ENCODE peak calls at places on chromosomes 11 and 22, in eight cellular contexts. One of them, this sample, is unnamed.

GRCh38 chr11:9030601-9031000 is 26.8 kb upstream of the NRIP3 start:
- DNase-seq in HCT116: no peak
- DNase-seq in body of pancreas: no peak
- DNase-seq in NT2/D1: no peak
- DNase-seq in tibial artery: no peak
- DNase-seq in left ventricle myocardium inferior: no peak
- DNase-seq in heart right ventricle: no peak
- DNase-seq in brain microvascular endothelial cell: no peak
- DNase-seq in this sample: no peak

GRCh38 chr11:859394-860131 is 16.9 kb downstream of the TSPAN4 start:
- DNase-seq in NT2/D1: no peak
- DNase-seq in HCT116: no peak
- DNase-seq in left ventricle myocardium inferior: peak; percentile 81
- DNase-seq in body of pancreas: peak; percentile 82
- DNase-seq in tibial artery: no peak
- DNase-seq in brain microvascular endothelial cell: peak; percentile 84
- DNase-seq in heart right ventricle: peak; percentile 84
- DNase-seq in this sample: peak; percentile 74

GRCh38 chr11:14529933-14530332 is 9.7 kb upstream of the PSMA1 start:
- DNase-seq in left ventricle myocardium inferior: no peak
- DNase-seq in tibial artery: no peak
- DNase-seq in HCT116: no peak
- DNase-seq in brain microvascular endothelial cell: no peak
- DNase-seq in body of pancreas: no peak
- DNase-seq in heart right ventricle: no peak
- DNase-seq in NT2/D1: no peak
- DNase-seq in this sample: no peak

GRCh38 chr22:48496987-48497650 is 1330.6 kb downstream of the BRD1 start:
- DNase-seq in left ventricle myocardium inferior: peak; percentile 2
- DNase-seq in HCT116: no peak
- DNase-seq in tibial artery: no peak
- DNase-seq in brain microvascular endothelial cell: no peak
- DNase-seq in body of pancreas: no peak
- DNase-seq in heart right ventricle: no peak
- DNase-seq in NT2/D1: no peak
- DNase-seq in this sample: peak; percentile 75

GRCh38 chr11:27274854-27275395 is 88.1 kb downstream of the CCDC34 start:
- DNase-seq in HCT116: no peak
- DNase-seq in heart right ventricle: no peak
- DNase-seq in body of pancreas: no peak
- DNase-seq in left ventricle myocardium inferior: no peak
- DNase-seq in tibial artery: no peak
- DNase-seq in brain microvascular endothelial cell: no peak
- DNase-seq in NT2/D1: no peak
- DNase-seq in this sample: no peak

GRCh38 chr11:102244681-102245409 is 72.4 kb upstream of the BIRC3 start:
- DNase-seq in brain microvascular endothelial cell: peak; percentile 84
- DNase-seq in NT2/D1: no peak
- DNase-seq in heart right ventricle: no peak
- DNase-seq in tibial artery: no peak
- DNase-seq in HCT116: peak; percentile 53
- DNase-seq in body of pancreas: no peak
- DNase-seq in left ventricle myocardium inferior: no peak
- DNase-seq in this sample: no peak

GRCh38 chr11:706439-706956 is 467 bp downstream of the EPS8L2 start:
- DNase-seq in HCT116: no peak
- DNase-seq in tibial artery: no peak
- DNase-seq in brain microvascular endothelial cell: no peak
- DNase-seq in NT2/D1: no peak
- DNase-seq in heart right ventricle: no peak
- DNase-seq in left ventricle myocardium inferior: no peak
- DNase-seq in body of pancreas: peak; percentile 69
- DNase-seq in this sample: peak; percentile 82

GRCh38 chr22:46079861-46080821 is 70.2 kb upstream of the PPARA start:
- DNase-seq in brain microvascular endothelial cell: no peak
- DNase-seq in NT2/D1: no peak
- DNase-seq in HCT116: no peak
- DNase-seq in tibial artery: peak; percentile 87
- DNase-seq in heart right ventricle: peak; percentile 74
- DNase-seq in left ventricle myocardium inferior: peak; percentile 75
- DNase-seq in body of pancreas: peak; percentile 76
- DNase-seq in this sample: no peak

GRCh38 chr11:126484266-126484665 is 128.8 kb downstream of the ST3GAL4 start:
- DNase-seq in tibial artery: no peak
- DNase-seq in body of pancreas: no peak
- DNase-seq in NT2/D1: no peak
- DNase-seq in HCT116: no peak
- DNase-seq in brain microvascular endothelial cell: no peak
- DNase-seq in left ventricle myocardium inferior: no peak
- DNase-seq in heart right ventricle: no peak
- DNase-seq in this sample: no peak

GRCh38 chr11:109039611-109040010 is 374.7 kb downstream of the DDX10 start:
- DNase-seq in tibial artery: no peak
- DNase-seq in heart right ventricle: no peak
- DNase-seq in HCT116: no peak
- DNase-seq in left ventricle myocardium inferior: no peak
- DNase-seq in body of pancreas: no peak
- DNase-seq in brain microvascular endothelial cell: no peak
- DNase-seq in NT2/D1: no peak
- DNase-seq in this sample: no peak

GRCh38 chr11:103545551-103545950 is 436.3 kb downstream of the DYNC2H1 start:
- DNase-seq in tibial artery: no peak
- DNase-seq in brain microvascular endothelial cell: no peak
- DNase-seq in NT2/D1: no peak
- DNase-seq in left ventricle myocardium inferior: no peak
- DNase-seq in heart right ventricle: no peak
- DNase-seq in HCT116: no peak
- DNase-seq in body of pancreas: no peak
- DNase-seq in this sample: no peak

GRCh38 chr11:68890490-68891231 is 13.0 kb downstream of the MRPL21 start:
- DNase-seq in HCT116: no peak
- DNase-seq in NT2/D1: no peak
- DNase-seq in tibial artery: peak; percentile 92
- DNase-seq in left ventricle myocardium inferior: peak; percentile 90
- DNase-seq in heart right ventricle: peak; percentile 88
- DNase-seq in brain microvascular endothelial cell: peak; percentile 94
- DNase-seq in body of pancreas: peak; percentile 78
- DNase-seq in this sample: no peak

GRCh38 chr11:111427471-111427912 is 48.4 kb upstream of the POU2AF1 start:
- DNase-seq in tibial artery: no peak
- DNase-seq in NT2/D1: no peak
- DNase-seq in HCT116: no peak
- DNase-seq in heart right ventricle: no peak
- DNase-seq in brain microvascular endothelial cell: no peak
- DNase-seq in body of pancreas: peak; percentile 48
- DNase-seq in left ventricle myocardium inferior: no peak
- DNase-seq in this sample: no peak

GRCh38 chr11:2200957-2201519 is 29.4 kb upstream of the TH start:
- DNase-seq in HCT116: no peak
- DNase-seq in NT2/D1: no peak
- DNase-seq in body of pancreas: no peak
- DNase-seq in brain microvascular endothelial cell: no peak
- DNase-seq in left ventricle myocardium inferior: no peak
- DNase-seq in tibial artery: no peak
- DNase-seq in heart right ventricle: no peak
- DNase-seq in this sample: no peak

GRCh38 chr11:2197771-2198520 is 26.3 kb upstream of the TH start:
- DNase-seq in body of pancreas: no peak
- DNase-seq in left ventricle myocardium inferior: no peak
- DNase-seq in tibial artery: no peak
- DNase-seq in NT2/D1: no peak
- DNase-seq in HCT116: no peak
- DNase-seq in heart right ventricle: peak; percentile 4
- DNase-seq in brain microvascular endothelial cell: no peak
- DNase-seq in this sample: no peak

GRCh38 chr11:2200536-2200935 is 28.9 kb upstream of the TH start:
- DNase-seq in tibial artery: no peak
- DNase-seq in left ventricle myocardium inferior: no peak
- DNase-seq in NT2/D1: no peak
- DNase-seq in HCT116: no peak
- DNase-seq in heart right ventricle: no peak
- DNase-seq in body of pancreas: no peak
- DNase-seq in brain microvascular endothelial cell: no peak
- DNase-seq in this sample: no peak

GRCh38 chr11:2198621-2199365 is 27.2 kb upstream of the TH start:
- DNase-seq in brain microvascular endothelial cell: no peak
- DNase-seq in body of pancreas: no peak
- DNase-seq in tibial artery: no peak
- DNase-seq in left ventricle myocardium inferior: no peak
- DNase-seq in NT2/D1: no peak
- DNase-seq in HCT116: no peak
- DNase-seq in heart right ventricle: peak; percentile 3
- DNase-seq in this sample: no peak

DNA sequence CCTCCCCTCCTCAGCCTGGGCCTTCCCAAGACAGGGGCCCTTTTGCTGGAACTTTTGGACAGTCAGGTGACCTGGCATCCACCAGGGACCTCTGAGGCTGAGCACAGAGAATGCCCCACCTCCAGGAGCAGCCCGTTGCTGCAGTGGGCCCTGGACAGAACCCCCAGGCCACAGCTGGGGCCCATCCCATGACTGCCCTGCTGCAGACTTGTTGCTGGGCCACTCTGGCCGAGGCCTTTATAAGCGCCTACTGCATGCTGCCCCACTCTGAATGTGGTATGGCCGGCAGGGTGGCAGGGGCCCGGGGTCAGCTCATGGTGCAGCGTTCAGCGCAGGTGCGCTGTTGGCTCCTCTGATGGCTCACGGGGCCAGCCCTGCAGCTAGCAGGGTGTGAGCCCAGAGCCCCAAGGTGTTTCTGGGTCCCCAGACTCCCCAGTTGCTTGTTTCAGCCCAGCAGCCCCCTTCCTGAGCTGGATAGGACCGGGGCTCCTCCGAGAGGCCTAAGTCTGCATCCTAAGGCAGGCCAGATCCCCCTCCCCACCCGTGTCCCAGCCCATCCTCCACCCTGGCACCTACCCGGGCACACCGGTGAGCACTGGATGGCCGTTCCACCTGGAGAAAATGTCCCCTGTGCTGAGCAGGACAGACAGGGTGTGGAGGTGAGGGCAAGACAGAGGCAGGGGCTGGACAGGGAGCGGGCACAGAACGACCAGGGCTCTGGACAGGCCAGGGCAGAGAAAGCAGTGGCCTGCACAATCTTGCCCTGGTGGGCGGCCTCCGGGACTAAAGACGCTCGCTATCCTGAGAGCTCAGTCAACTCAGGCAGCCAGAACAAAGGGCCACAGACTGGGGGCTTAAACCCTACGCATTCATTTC is 28.1 kb upstream of the TH start:
- DNase-seq in brain microvascular endothelial cell: no peak
- DNase-seq in left ventricle myocardium inferior: no peak
- DNase-seq in heart right ventricle: no peak
- DNase-seq in NT2/D1: no peak
- DNase-seq in HCT116: no peak
- DNase-seq in body of pancreas: no peak
- DNase-seq in tibial artery: no peak
- DNase-seq in this sample: no peak
- H3K36me3 ChIP-seq in brain microvascular endothelial cell: no peaks in the 10 kb centered on the region
- H3K36me3 ChIP-seq in left ventricle myocardium inferior: no peaks in the 10 kb centered on the region
- H3K36me3 ChIP-seq in heart right ventricle: no peaks in the 10 kb centered on the region
- H3K36me3 ChIP-seq in NT2/D1: no peaks in the 10 kb centered on the region
- H3K36me3 ChIP-seq in HCT116: no peaks in the 10 kb centered on the region
- H3K36me3 ChIP-seq in body of pancreas: no peaks in the 10 kb centered on the region
- H3K36me3 ChIP-seq in tibial artery: no peaks in the 10 kb centered on the region
- H3K36me3 ChIP-seq in this sample: no peaks in the 10 kb centered on the region

GRCh38 chr22:29536411-29536810 is 17.1 kb downstream of the THOC5 start:
- DNase-seq in heart right ventricle: no peak
- DNase-seq in body of pancreas: no peak
- DNase-seq in HCT116: no peak
- DNase-seq in tibial artery: no peak
- DNase-seq in brain microvascular endothelial cell: no peak
- DNase-seq in left ventricle myocardium inferior: no peak
- DNase-seq in NT2/D1: no peak
- DNase-seq in this sample: no peak

GRCh38 chr22:29528144-29528543 is 25.4 kb downstream of the THOC5 start:
- DNase-seq in tibial artery: no peak
- DNase-seq in body of pancreas: no peak
- DNase-seq in HCT116: no peak
- DNase-seq in brain microvascular endothelial cell: no peak
- DNase-seq in left ventricle myocardium inferior: no peak
- DNase-seq in NT2/D1: no peak
- DNase-seq in heart right ventricle: no peak
- DNase-seq in this sample: no peak

DNA sequence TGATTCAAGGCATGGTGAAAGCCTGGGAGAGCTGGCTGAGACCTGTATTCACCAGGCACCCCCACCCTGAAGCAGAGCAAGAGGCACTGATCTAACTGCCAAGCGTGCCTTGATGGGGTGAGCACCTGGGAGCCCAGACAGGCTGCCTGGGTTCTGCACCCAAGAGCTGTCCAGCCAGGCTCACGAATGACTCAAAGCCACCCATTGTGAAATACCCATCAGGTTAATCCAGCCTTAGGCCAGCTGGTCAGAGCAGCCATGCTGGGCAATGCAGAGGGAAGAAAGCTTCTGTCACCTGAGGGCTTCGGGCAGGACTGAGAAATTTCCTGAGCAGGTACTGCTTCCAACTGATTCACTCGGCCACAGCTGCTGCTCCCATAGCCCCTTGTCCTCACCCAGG is 22.1 kb downstream of the THOC5 start:
- DNase-seq in tibial artery: no peak
- DNase-seq in NT2/D1: no peak
- DNase-seq in HCT116: no peak
- DNase-seq in brain microvascular endothelial cell: no peak
- DNase-seq in heart right ventricle: no peak
- DNase-seq in left ventricle myocardium inferior: no peak
- DNase-seq in body of pancreas: no peak
- DNase-seq in this sample: no peak
- H3K36me3 ChIP-seq in tibial artery: peaks cover 96% of the 10 kb centered on the region
- H3K36me3 ChIP-seq in NT2/D1: peaks cover 73% of the 10 kb centered on the region
- H3K36me3 ChIP-seq in HCT116: peaks cover 71% of the 10 kb centered on the region
- H3K36me3 ChIP-seq in brain microvascular endothelial cell: peaks cover 80% of the 10 kb centered on the region
- H3K36me3 ChIP-seq in heart right ventricle: peaks cover 7% of the 10 kb centered on the region
- H3K36me3 ChIP-seq in left ventricle myocardium inferior: peaks cover 98% of the 10 kb centered on the region
- H3K36me3 ChIP-seq in body of pancreas: no peaks in the 10 kb centered on the region
- H3K36me3 ChIP-seq in this sample: peaks cover 28% of the 10 kb centered on the region

DNA sequence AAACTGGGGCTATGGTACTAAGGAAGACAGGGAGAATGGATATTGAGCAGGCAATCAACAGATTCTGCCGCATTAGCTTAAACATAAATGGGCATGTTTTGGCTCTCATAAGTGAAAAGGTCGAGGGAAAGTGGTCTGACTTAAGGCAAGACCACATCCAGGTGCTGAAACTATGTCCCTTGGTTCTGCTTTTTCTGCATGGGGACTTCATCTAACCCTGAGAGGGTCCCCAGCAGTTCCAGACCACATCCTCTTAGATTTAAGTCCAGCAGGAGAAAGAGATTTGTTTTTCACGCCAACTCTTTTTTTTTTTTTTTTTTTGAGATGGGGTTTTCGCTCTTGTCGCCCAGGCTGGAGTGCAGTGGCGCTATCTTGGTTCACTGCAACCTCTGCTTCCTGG is 5.5 kb downstream of the RPS6KA4 start:
- DNase-seq in body of pancreas: no peak
- DNase-seq in left ventricle myocardium inferior: no peak
- DNase-seq in HCT116: no peak
- DNase-seq in heart right ventricle: no peak
- DNase-seq in NT2/D1: no peak
- DNase-seq in brain microvascular endothelial cell: no peak
- DNase-seq in tibial artery: no peak
- DNase-seq in this sample: no peak
- H3K36me3 ChIP-seq in body of pancreas: no peaks in the 10 kb centered on the region
- H3K36me3 ChIP-seq in left ventricle myocardium inferior: peaks cover 87% of the 10 kb centered on the region
- H3K36me3 ChIP-seq in HCT116: peaks cover 63% of the 10 kb centered on the region
- H3K36me3 ChIP-seq in heart right ventricle: no peaks in the 10 kb centered on the region
- H3K36me3 ChIP-seq in NT2/D1: peaks cover 76% of the 10 kb centered on the region
- H3K36me3 ChIP-seq in brain microvascular endothelial cell: peaks cover 53% of the 10 kb centered on the region
- H3K36me3 ChIP-seq in tibial artery: peaks cover 83% of the 10 kb centered on the region
- H3K36me3 ChIP-seq in this sample: peaks cover 20% of the 10 kb centered on the region

GRCh38 chr22:21797444-21798221 is 62.0 kb upstream of the YPEL1 start:
- DNase-seq in HCT116: no peak
- DNase-seq in body of pancreas: no peak
- DNase-seq in left ventricle myocardium inferior: no peak
- DNase-seq in NT2/D1: no peak
- DNase-seq in tibial artery: no peak
- DNase-seq in heart right ventricle: no peak
- DNase-seq in brain microvascular endothelial cell: peak; percentile 20
- DNase-seq in this sample: no peak
- H3K36me3 ChIP-seq in HCT116: peaks cover 19% of the 10 kb centered on the region
- H3K36me3 ChIP-seq in body of pancreas: peaks cover 7% of the 10 kb centered on the region
- H3K36me3 ChIP-seq in left ventricle myocardium inferior: peaks cover 59% of the 10 kb centered on the region
- H3K36me3 ChIP-seq in NT2/D1: peaks cover 46% of the 10 kb centered on the region
- H3K36me3 ChIP-seq in tibial artery: peaks cover 46% of the 10 kb centered on the region
- H3K36me3 ChIP-seq in heart right ventricle: no peaks in the 10 kb centered on the region
- H3K36me3 ChIP-seq in brain microvascular endothelial cell: peaks cover 52% of the 10 kb centered on the region
- H3K36me3 ChIP-seq in this sample: peaks cover 10% of the 10 kb centered on the region

This sample was measured in H7.